ENCODE peak calls at places on chromosome 22, in eight cellular contexts. U is astrocyte of the spinal cord, Z is tibial artery, A is chondrocyte, J is neural progenitor cell, I is activated B cell treated with CpG ODN at 0.5 μM for 24 hours, K is uterus, Q is AG09309. F is an unnamed sample.

GRCh38 chr22:35949243-35949642 is 79.4 kb downstream of the RBFOX2 start:
- DNase-seq in U (no peak), K (no peak), J (no peak), Q (no peak), I (no peak), A (no peak), Z (no peak), F (no peak)

GRCh38 chr22:45413368-45414211 is at the start of the genes RIBC2 and SMC1B:
- DNase-seq in K (peak), Z (peak), U (peak), Q (no peak), A (peak), J (peak), I (peak), F (no peak)

GRCh38 chr22:43511276-43511910 is 99.6 kb downstream of the MPPED1 start:
- DNase-seq in U (no peak), I (no peak), A (peak), Q (no peak), Z (no peak), K (no peak), J (no peak), F (no peak)

GRCh38 chr22:24096401-24097115 is 84.7 kb upstream of the SUSD2 start:
- DNase-seq in K (no peak), J (no peak), I (no peak), Q (no peak), A (peak), Z (peak), U (no peak), F (no peak)

GRCh38 chr22:46592390-46592872 is 27.8 kb upstream of the GRAMD4 start:
- DNase-seq in I (peak), J (peak), A (no peak), U (peak), Z (peak), K (no peak), Q (peak), F (no peak)

GRCh38 chr22:42326786-42327185 is 56.3 kb upstream of the TCF20 start:
- DNase-seq in U (no peak), Z (no peak), A (no peak), J (no peak), Q (peak), K (no peak), I (no peak), F (no peak)

GRCh38 chr22:29315286-29316195 is at the start of gene RASL10A:
- DNase-seq in Q (no peak), U (no peak), A (peak), Z (peak), K (no peak), J (peak), I (no peak), F (no peak)

GRCh38 chr22:27122561-27122960 is 465.2 kb downstream of the MIAT start:
- DNase-seq in Q (no peak), A (no peak), U (no peak), Z (no peak), K (no peak), I (no peak), J (no peak), F (no peak)

GRCh38 chr22:47835726-47836125 is 1073.3 kb downstream of the TBC1D22A start:
- DNase-seq in Z (no peak), A (no peak), U (peak), J (no peak), K (no peak), I (no peak), Q (peak), F (peak)

GRCh38 chr22:30253205-30253852 is 6.8 kb upstream of the LIF start:
- DNase-seq in U (peak), A (no peak), I (no peak), Z (peak), J (no peak), Q (no peak), K (peak), F (no peak)

GRCh38 chr22:23849009-23850006 is 8.4 kb upstream of the SLC2A11 start:
- DNase-seq in A (no peak), Z (peak), Q (no peak), I (peak), K (peak), J (peak), U (peak), F (no peak)

GRCh38 chr22:33848251-33848650 is 72.0 kb downstream of the LARGE1 start:
- DNase-seq in K (no peak), Q (no peak), I (no peak), U (no peak), J (no peak), A (no peak), Z (no peak), F (no peak)

GRCh38 chr22:36249160-36249559 is 3.8 kb upstream of the APOL1 start:
- DNase-seq in I (no peak), J (no peak), A (no peak), U (no peak), Q (no peak), Z (no peak), K (no peak), F (no peak)

GRCh38 chr22:17266261-17266971 is 47.2 kb upstream of the ADA2 start:
- DNase-seq in U (peak), I (no peak), Q (no peak), K (no peak), A (no peak), Z (no peak), J (peak), F (no peak)

GRCh38 chr22:22558972-22559603 is at the start of gene PRAME:
- DNase-seq in J (peak), Q (no peak), K (no peak), Z (no peak), A (no peak), I (peak), U (no peak), F (no peak)

GRCh38 chr22:46654426-46654825 is 34.2 kb downstream of the GRAMD4 start:
- DNase-seq in I (no peak), U (no peak), J (no peak), Q (no peak), K (no peak), Z (no peak), A (no peak), F (no peak)

GRCh38 chr22:49869855-49870712 is 16.4 kb downstream of the ZBED4 start:
- DNase-seq in I (no peak), Z (no peak), K (no peak), J (no peak), A (no peak), U (no peak), Q (no peak), F (no peak)

GRCh38 chr22:27843441-27843840 is 41.9 kb upstream of the MN1 start:
- DNase-seq in A (no peak), U (no peak), K (no peak), Q (no peak), I (no peak), J (no peak), Z (no peak), F (no peak)

GRCh38 chr22:17112491-17113042 is 8.6 kb downstream of the TMEM121B start:
- DNase-seq in J (no peak), I (no peak), K (no peak), U (no peak), A (peak), Z (no peak), Q (no peak), F (no peak)

GRCh38 chr22:48047722-48048500 is 1285.5 kb downstream of the TBC1D22A start:
- DNase-seq in J (no peak), Q (no peak), K (no peak), I (no peak), U (no peak), Z (no peak), A (no peak), F (no peak)

GRCh38 chr22:17074648-17075002 is 10.2 kb upstream of the IL17RA start:
- DNase-seq in K (no peak), Z (no peak), A (no peak), Q (no peak), U (no peak), J (no peak), I (no peak), F (no peak)

GRCh38 chr22:49032821-49033220 is 794.9 kb downstream of the BRD1 start:
- DNase-seq in A (peak), Z (no peak), Q (no peak), I (no peak), J (no peak), K (no peak), U (no peak), F (no peak)

GRCh38 chr22:40635008-40635939 is 1.2 kb downstream of the MRTFA start:
- DNase-seq in Q (no peak), U (peak), K (peak), J (no peak), I (no peak), Z (peak), A (peak), F (no peak)

GRCh38 chr22:42688241-42688913 is 32.3 kb downstream of the A4GALT start:
- DNase-seq in J (peak), U (peak), I (no peak), Z (peak), A (no peak), K (peak), Q (peak), F (peak)

GRCh38 chr22:36184433-36185035 is 17.1 kb downstream of the APOL4 start:
- DNase-seq in K (peak), Q (peak), J (no peak), U (peak), A (no peak), Z (no peak), I (no peak), F (no peak)

GRCh38 chr22:21961886-21962654 is 9.4 kb upstream of the PPM1F start:
- DNase-seq in K (no peak), U (peak), I (no peak), J (no peak), Q (no peak), Z (no peak), A (no peak), F (no peak)

GRCh38 chr22:35377735-35378134 is 3.2 kb upstream of the HMOX1 start:
- DNase-seq in J (no peak), Q (no peak), U (no peak), Z (no peak), A (no peak), I (no peak), K (no peak), F (no peak)

GRCh38 chr22:37725551-37726239 is 28.8 kb downstream of the TRIOBP start:
- DNase-seq in I (no peak), K (no peak), U (no peak), Z (no peak), J (no peak), Q (no peak), A (no peak), F (no peak)

GRCh38 chr22:37728620-37729019 is 31.8 kb downstream of the TRIOBP start:
- DNase-seq in J (no peak), U (no peak), K (no peak), A (no peak), Z (no peak), I (no peak), Q (no peak), F (no peak)

GRCh38 chr22:37731804-37732471 is 35.1 kb downstream of the TRIOBP start:
- DNase-seq in Q (no peak), K (no peak), Z (no peak), I (no peak), J (no peak), A (no peak), U (no peak), F (no peak)

DNA sequence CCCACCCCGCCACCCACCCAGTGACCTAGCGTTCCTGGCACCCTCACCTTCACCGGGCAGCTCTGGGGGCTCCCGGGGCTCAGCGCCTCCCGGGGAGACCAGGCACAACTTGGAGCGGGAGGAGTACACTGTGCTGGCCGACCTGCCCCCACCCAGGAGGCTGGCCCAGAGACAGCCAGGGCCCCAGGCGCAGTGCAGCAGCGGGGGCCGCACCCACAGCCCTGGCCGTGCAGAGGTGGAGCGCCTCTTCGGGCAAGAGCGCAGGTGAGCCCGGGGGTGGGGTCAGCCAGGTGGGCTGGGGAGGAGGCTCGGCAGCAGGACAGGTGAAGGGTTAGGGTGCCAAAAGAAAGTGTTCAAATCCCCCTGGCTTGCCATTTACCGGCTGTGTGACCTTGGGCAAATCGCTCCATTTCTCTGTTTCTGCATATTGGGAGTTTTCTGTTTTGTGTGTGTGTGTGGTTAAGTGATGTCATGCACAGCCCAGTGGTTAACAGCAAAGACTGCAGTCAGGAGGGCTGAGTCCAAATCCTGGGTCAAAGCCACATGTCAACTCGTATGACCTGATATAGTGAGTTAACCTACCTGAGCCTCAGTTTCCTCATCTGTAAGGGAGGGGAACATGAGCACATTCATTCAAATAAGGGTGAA is 29.5 kb downstream of the TRIOBP start:
- DNase-seq in U (no peak), A (no peak), J (no peak), I (no peak), Q (no peak), K (no peak), Z (no peak), F (no peak)
- TF ChIP-seq CTCF in U (peak), A (peak), J (no peak), I (no peak), Q (peak), K (no peak), Z (no peak), F (no peak)

GRCh38 chr22:25764270-25765015 is 22.5 kb downstream of the MYO18B start:
- DNase-seq in Z (no peak), U (no peak), J (peak), I (no peak), A (no peak), K (no peak), Q (no peak), F (no peak)
- TF ChIP-seq CTCF in Z (no peak), U (no peak), J (peak), I (no peak), A (peak), K (no peak), Q (peak), F (no peak)

DNA sequence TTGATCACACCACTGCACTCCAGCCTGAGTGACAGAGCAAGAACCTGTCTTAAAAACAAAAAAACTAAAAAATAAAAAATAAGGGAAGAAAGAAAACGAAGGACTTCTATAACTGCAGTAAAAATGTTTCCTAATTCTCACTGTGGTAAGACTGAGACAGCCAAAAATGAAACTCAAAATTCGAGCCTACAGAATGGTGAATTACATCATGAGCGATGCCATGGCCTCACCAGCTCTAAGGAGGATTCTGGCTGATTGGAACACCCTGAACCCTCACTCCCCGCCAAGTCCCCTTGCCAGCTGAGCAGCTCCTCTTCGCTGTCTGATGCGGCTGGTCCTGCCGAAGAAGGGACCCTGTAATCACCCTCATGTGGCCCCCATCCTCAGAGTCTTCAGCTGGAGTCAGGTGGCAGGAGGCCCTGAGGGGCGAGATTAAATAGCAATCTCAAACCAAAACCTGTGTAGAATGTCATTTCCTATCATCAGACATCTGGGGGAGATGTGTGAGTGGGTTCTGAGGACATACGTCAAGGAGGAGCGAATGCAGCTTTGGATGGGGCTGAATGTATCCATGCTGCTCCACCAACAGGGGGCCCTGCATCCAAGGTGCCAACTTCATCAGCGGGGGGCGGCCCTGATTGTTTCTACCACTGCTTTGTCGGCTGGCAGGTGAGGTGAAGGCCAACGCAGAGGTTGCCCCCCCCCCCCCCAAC is 29.2 kb downstream of the PDGFB start:
- DNase-seq in I (no peak), U (no peak), Q (no peak), A (peak), J (peak), K (peak), Z (peak), F (no peak)
- TF ChIP-seq CTCF in I (no peak), U (peak), Q (peak), A (peak), J (peak), K (peak), Z (no peak), F (peak)

GRCh38 chr22:39244073-39244495 is 698 bp downstream of the PDGFB start:
- DNase-seq in J (peak), Z (no peak), I (no peak), U (no peak), A (no peak), Q (no peak), K (no peak), F (no peak)

GRCh38 chr22:39243443-39244072 is 1.2 kb downstream of the PDGFB start:
- DNase-seq in U (no peak), Z (no peak), Q (no peak), I (no peak), J (peak), K (no peak), A (no peak), F (no peak)

GRCh38 chr22:39245130-39246039 is 603 bp upstream of the PDGFB start:
- DNase-seq in I (no peak), Q (no peak), Z (no peak), A (no peak), U (no peak), J (no peak), K (no peak), F (no peak)

GRCh38 chr22:39246217-39246616 is 1.4 kb upstream of the PDGFB start:
- DNase-seq in K (no peak), I (no peak), A (no peak), Z (no peak), Q (no peak), J (no peak), U (no peak), F (no peak)

DNA sequence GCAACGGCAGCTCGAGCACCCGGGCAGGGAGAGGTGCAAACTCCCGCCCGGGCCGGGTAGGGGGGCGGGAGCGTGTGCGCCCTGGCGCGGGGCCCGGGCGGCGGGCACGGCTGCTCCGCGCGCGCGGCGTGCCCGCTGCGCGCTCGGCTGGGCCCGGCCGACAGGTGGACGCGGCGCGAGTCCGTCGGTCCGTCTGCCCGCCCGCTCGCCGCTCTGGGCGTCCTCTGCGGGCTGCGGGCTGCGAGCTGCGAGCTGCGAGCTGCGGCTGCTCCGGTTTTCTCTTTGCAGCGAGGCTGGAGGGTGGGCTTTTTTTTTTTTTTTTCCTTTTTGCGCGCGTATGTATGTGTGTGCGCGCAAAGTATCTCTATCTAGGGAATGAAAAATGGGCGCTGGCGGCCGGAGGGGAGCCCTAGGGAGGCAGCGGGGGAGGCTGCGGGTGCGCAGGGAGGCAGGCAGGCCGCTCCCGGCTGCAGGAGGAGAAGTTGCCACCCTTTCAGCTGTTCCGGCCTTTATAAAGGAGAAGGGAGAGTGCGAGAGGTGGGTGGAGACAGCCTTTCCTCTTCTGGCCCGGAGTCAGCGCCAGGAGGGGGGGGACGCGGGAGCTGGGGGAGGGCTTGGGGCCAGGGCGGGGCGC is at the start of gene PDGFB:
- DNase-seq in J (peak), I (no peak), Z (no peak), K (no peak), Q (no peak), A (no peak), U (no peak), F (no peak)
- TF ChIP-seq CTCF in J (no peak), I (no peak), Z (no peak), K (no peak), Q (no peak), A (no peak), U (no peak), F (no peak)